ENCODE peak calls at places on chromosomes 6 and 20, in nine cellular contexts. M is adrenal gland, O is body of pancreas, H is IMR-90, N is right lobe of liver, Y is A549, J is lower leg skin, P is thyroid gland, Z is stomach. X is an unnamed sample.

GRCh38 chr6:105844275-105844848 is 241.8 kb upstream of the PRDM1 start:
- DNase-seq in O (no peak), J (no peak), M (peak), H (peak), Y (no peak), Z (no peak), P (peak), N (no peak), X (no peak)

GRCh38 chr6:34339432-34339831 is 53.0 kb downstream of the NUDT3 start:
- DNase-seq in O (no peak), P (no peak), H (no peak), N (no peak), Z (no peak), M (no peak), Y (no peak), J (no peak), X (no peak)

GRCh38 chr6:26349964-26350857 is 14.8 kb upstream of the BTN3A2 start:
- DNase-seq in H (no peak), J (no peak), O (no peak), Z (no peak), Y (no peak), M (peak), N (no peak), P (no peak), X (no peak)

GRCh38 chr6:107866606-107867301 is 42.6 kb upstream of the SCML4 start:
- DNase-seq in J (no peak), M (no peak), N (no peak), Z (no peak), Y (peak), O (no peak), H (peak), P (peak), X (no peak)

GRCh38 chr6:6746334-6746969 is 157.9 kb downstream of the LY86 start:
- DNase-seq in J (no peak), O (no peak), Y (no peak), Z (no peak), H (peak), M (peak), N (no peak), P (no peak), X (no peak)

GRCh38 chr6:2376429-2377355 is 131.3 kb upstream of the GMDS start:
- DNase-seq in P (no peak), O (no peak), Z (no peak), M (no peak), Y (peak), N (no peak), J (no peak), H (peak), X (no peak)

GRCh38 chr20:59120919-59121318 is 42.7 kb upstream of the ZNF831 start:
- DNase-seq in O (no peak), Y (no peak), N (no peak), H (no peak), Z (no peak), M (no peak), P (no peak), J (no peak), X (no peak)

GRCh38 chr6:78623567-78623966 is 243.8 kb upstream of the IRAK1BP1 start:
- DNase-seq in Y (no peak), J (no peak), M (no peak), Z (no peak), P (no peak), N (no peak), O (no peak), H (no peak), X (no peak)

GRCh38 chr6:48101277-48101676 is 9.7 kb downstream of the PTCHD4 start:
- DNase-seq in H (no peak), O (no peak), N (no peak), P (no peak), Z (no peak), M (no peak), J (no peak), Y (no peak), X (no peak)

GRCh38 chr6:114342826-114343781 is at the start of gene HS3ST5:
- DNase-seq in M (no peak), H (peak), J (no peak), N (peak), Z (no peak), P (peak), Y (peak), O (peak), X (peak)

GRCh38 chr6:16109659-16110300 is 19.1 kb upstream of the MYLIP start:
- DNase-seq in Z (peak), O (peak), H (no peak), Y (no peak), N (no peak), J (no peak), P (no peak), M (peak), X (no peak)

GRCh38 chr20:43066061-43066575 is 123.6 kb downstream of the PTPRT start:
- DNase-seq in Y (no peak), P (no peak), J (no peak), Z (no peak), N (no peak), O (no peak), M (no peak), H (no peak), X (no peak)

GRCh38 chr20:31989030-31989645 is 21.1 kb upstream of the CCM2L start:
- DNase-seq in M (no peak), Y (no peak), P (no peak), Z (no peak), H (no peak), J (no peak), O (no peak), N (no peak), X (no peak)

GRCh38 chr6:157329829-157330228 is 6.5 kb upstream of the TMEM242 start:
- DNase-seq in H (peak), P (no peak), Z (no peak), N (no peak), J (no peak), Y (no peak), O (no peak), M (no peak), X (no peak)

GRCh38 chr20:48463916-48464315 is 363.9 kb downstream of the PREX1 start:
- DNase-seq in N (no peak), Z (no peak), H (peak), Y (no peak), M (no peak), J (peak), O (no peak), P (no peak), X (peak)

GRCh38 chr6:154932562-154933027 is 62.5 kb upstream of the TIAM2 start:
- DNase-seq in Z (no peak), O (no peak), J (no peak), N (no peak), H (peak), P (no peak), M (peak), Y (peak), X (no peak)

GRCh38 chr6:35311390-35312075 is 13.9 kb downstream of the DEF6 start:
- DNase-seq in N (no peak), J (no peak), Y (no peak), O (no peak), Z (no peak), P (no peak), H (no peak), M (no peak), X (peak)

GRCh38 chr6:167056370-167056769 is 57.2 kb downstream of the CEP43 start:
- DNase-seq in M (no peak), Y (no peak), Z (no peak), P (no peak), J (no peak), O (no peak), H (no peak), N (no peak), X (no peak)

GRCh38 chr6:100454571-100455229 is 10.0 kb downstream of the SIM1 start:
- DNase-seq in Z (no peak), P (no peak), O (no peak), N (no peak), H (no peak), Y (no peak), J (no peak), M (no peak), X (no peak)

GRCh38 chr20:5884465-5885335 is 65.6 kb downstream of the TRMT6 start:
- DNase-seq in N (no peak), P (no peak), Y (no peak), O (no peak), H (no peak), Z (no peak), M (no peak), J (no peak), X (no peak)

GRCh38 chr6:14707971-14708465 is 537.9 kb upstream of the JARID2 start:
- DNase-seq in Y (no peak), O (no peak), P (no peak), J (no peak), H (no peak), N (no peak), M (no peak), Z (no peak), X (no peak)

GRCh38 chr20:33627577-33628216 is 34.4 kb upstream of the C20orf144 start:
- DNase-seq in M (no peak), Y (no peak), H (no peak), O (no peak), J (no peak), P (no peak), N (no peak), Z (no peak), X (no peak)

GRCh38 chr6:132712366-132712765 is 1.5 kb downstream of the VNN1 start:
- DNase-seq in P (no peak), N (no peak), M (peak), H (peak), J (no peak), Z (no peak), O (peak), Y (peak), X (no peak)

GRCh38 chr6:26490576-26490964 is 9.5 kb upstream of the BTN1A1 start:
- DNase-seq in P (no peak), Y (no peak), J (no peak), M (no peak), Z (no peak), O (no peak), N (no peak), H (no peak), X (no peak)

GRCh38 chr20:11890331-11891080 is 27.2 kb upstream of the BTBD3 start:
- DNase-seq in O (peak), H (peak), M (peak), J (peak), Z (peak), Y (peak), N (peak), P (peak), X (peak)
- TF ChIP-seq POLR2A in O (peak), H (peak), M (peak), J (no peak), Z (no peak), Y (peak), N (peak), P (peak), X (peak)

DNA sequence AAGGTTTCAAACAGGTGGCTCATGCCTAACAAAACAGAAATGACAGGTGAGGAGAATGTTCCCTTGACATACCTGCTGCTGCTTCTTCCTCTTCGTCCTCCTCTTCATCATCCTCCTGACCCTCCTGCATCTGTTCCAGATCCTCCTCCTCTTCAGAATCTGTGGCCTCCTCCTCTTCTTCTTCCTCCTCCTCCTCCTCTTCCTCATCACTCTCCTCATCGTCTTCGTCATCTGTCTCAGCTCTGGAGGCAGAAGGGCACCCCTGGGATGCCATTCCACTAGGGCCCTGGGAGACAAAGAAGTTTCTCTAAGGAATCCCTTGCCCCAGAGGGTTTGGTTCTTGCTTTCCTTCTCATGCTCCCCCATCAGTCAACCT is 2.4 kb upstream of the ZBTB22 start:
- DNase-seq in Z (no peak), H (no peak), P (no peak), O (no peak), Y (no peak), M (no peak), N (no peak), J (no peak), X (no peak)
- H3K4me3 ChIP-seq in Z (no peak), H (peak), P (no peak), O (no peak), Y (no peak), M (no peak), N (no peak), J (no peak), X (no peak)

DNA sequence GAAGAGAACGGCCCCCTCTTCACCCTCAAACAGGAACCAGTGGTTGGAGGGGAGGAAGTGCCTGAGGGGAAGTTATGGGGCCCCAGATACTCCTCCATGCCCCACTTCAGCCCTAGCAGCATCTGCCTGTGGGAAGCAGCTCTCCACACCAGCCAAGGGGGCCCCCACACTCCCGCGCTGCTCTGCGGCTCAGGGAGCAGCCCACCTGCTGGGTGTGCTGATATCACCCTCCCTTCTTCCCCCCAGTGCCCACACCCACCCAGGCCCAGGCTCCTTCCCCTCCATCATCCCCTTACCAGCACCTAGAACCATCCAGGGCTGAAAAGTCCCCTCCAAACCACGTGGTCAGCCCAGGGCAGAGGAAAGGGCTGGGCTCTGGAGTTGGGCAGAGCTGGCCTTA is 519 bp downstream of the LST1 start:
- DNase-seq in M (no peak), Z (no peak), H (no peak), Y (no peak), N (peak), P (no peak), J (peak), O (no peak), X (peak)
- TF ChIP-seq POLR2A in M (no peak), Z (no peak), H (no peak), Y (no peak), N (no peak), P (no peak), J (no peak), O (no peak), X (no peak)

GRCh38 chr6:90413867-90414266 is 117.2 kb upstream of the BACH2 start:
- DNase-seq in M (no peak), P (peak), J (no peak), H (peak), O (no peak), Y (no peak), Z (no peak), N (no peak), X (peak)
- H3K4me3 ChIP-seq in M (no peak), P (no peak), J (no peak), H (peak), O (no peak), Y (no peak), Z (no peak), N (no peak), X (no peak)

DNA sequence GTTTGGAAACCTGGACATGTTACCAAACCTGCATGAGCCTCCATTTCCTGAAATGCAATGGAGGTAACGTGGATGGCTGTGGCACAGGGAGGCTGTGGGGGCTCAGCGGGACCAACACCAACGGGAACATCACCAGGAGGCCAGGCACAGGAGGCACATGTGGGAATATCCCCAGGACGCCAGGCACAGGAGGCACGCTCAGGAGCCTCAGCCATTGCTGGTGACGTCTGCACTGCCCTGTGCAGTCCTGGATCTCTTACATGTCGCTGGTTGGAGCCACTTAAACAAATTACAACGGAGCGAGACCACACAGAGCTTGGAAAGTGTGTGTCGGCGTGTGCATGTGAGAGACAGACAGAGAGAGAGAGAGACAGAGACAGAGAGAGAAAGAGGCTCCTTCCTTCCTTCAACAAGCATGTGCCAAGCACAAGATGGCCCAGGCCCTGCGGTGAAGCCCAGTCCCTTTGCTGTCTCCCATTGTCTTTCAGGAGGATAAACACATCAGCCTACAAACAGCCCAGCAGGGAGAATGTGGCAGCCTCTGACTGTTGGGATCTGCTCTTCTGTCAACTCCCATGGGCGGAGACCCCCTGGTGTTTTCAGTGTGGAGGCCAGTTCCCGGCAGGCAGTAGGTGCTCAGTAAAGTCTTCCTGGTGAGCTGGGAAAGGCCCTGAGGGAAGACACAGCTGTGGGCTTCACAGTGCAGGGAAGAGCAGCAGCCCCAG is 112.7 kb upstream of the THBS2 start:
- DNase-seq in O (no peak), H (no peak), J (no peak), Y (no peak), M (no peak), P (no peak), Z (no peak), N (no peak), X (no peak)
- TF ChIP-seq POLR2A in O (no peak), H (no peak), J (no peak), Y (no peak), M (no peak), P (no peak), Z (no peak), N (no peak), X (no peak)

DNA sequence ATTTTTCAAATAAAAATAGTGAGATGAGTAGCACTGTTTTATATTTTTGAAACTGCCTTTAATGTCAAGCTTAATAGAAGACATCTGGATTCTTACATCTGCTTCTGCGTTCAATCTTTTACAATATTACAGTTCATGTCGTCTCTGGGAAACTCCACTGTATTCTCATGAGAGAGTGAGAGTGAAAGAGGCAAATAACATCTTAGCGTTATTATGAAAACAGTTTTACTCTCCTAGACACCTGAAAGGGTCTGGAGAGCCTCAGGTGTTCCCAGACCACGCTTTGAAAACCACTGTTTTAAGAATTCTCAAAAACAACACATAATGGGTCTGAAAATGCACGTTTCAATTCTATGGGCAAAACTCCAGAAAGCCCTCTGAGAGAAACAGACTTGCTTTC is 63.4 kb downstream of the ARHGAP18 start:
- DNase-seq in N (no peak), J (no peak), Z (no peak), P (no peak), H (peak), M (no peak), Y (no peak), O (no peak), X (no peak)
- H3K4me3 ChIP-seq in N (no peak), J (no peak), Z (no peak), P (no peak), H (no peak), M (no peak), Y (peak), O (no peak), X (no peak)

DNA sequence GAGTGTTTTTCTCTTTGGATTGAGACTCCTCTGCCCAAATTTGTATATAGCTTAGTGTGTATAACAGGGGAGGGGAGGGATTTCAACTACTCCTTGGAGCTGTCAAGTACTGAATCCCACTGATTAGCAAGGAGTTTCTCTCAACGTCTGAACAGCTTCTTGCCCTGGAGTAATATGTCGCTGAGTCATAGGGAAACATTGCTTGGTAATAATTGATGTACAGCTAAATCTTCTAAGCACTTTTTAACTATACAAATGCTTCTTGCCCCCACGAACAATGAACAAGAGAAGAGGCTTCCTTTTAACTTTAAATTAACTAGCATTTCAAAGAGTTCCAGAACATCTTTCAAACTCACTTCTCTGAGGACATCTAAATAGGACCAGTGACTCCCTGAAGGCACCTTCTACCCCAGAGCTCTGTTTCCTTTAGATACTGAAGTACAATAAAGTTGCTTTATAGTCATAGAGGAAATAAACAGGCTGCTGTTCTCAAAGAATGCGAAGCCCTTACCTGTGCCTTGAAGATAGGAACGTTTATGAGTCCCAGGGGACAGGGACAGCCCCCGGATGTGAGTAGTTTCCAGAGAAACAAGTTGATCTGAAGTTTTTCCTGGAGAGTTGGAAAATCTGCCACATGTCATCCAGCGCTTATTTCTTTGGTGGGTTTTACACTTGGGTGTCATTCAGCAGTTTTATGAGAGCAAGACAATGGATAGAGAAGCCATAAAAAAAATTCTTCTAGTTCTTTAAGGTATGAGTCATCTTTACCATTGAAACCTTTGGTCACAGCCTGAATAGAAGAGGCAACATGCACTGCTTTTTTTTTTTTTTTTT is 462.5 kb upstream of the BTBD3 start:
- DNase-seq in M (no peak), J (no peak), Z (no peak), O (no peak), Y (peak), N (no peak), P (no peak), H (peak), X (no peak)
- TF ChIP-seq POLR2A in M (no peak), J (no peak), Z (no peak), O (no peak), Y (no peak), N (no peak), P (no peak), H (no peak), X (no peak)

DNA sequence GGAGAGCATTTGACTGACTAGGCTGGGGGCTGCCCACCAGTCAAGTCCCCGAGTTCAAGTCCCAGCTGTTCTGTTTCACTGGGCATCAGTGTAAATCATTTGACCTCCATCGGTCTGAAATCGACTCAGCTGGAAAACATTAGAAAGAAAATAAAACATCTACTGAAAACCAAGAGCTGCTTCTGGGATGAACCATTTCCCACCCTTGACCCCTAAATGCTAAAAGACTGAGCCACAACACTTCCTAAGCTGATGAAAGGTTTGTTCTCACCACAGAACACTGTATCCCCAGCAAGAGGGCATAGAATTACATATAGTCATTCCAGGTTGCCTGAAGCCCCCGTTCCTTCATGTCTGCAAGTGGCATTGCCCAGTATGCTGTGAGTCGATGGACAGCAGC is 237.0 kb upstream of the TAB2 start:
- DNase-seq in Z (no peak), O (no peak), N (no peak), H (peak), M (no peak), J (no peak), P (no peak), Y (no peak), X (no peak)
- H3K4me3 ChIP-seq in Z (no peak), O (no peak), N (no peak), H (no peak), M (no peak), J (no peak), P (no peak), Y (no peak), X (no peak)

DNA sequence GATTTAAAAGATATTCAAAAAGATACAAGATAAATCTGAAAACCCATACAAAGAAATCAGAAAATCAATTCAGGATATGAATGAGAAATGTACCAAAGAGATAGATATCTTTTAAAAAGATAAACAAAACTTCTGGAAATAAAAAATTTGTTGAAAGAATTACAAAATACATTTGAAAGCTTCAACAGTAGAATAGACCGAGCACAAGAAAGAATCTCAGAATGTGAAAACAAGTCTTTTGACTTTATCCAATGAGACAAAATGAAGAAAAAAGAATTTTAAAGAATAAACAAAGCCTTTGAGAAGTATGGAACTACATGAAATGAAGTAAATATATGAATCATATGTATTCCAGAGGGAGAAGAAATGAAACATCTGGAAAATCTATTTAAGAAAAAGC is 1011.0 kb downstream of the EYS start:
- DNase-seq in O (no peak), N (no peak), H (no peak), Y (no peak), Z (no peak), M (no peak), J (no peak), P (no peak), X (no peak)
- TF ChIP-seq POLR2A in O (no peak), N (no peak), H (no peak), Y (no peak), Z (no peak), M (no peak), J (no peak), P (no peak), X (no peak)

X was measured in spleen.